ENCODE peak calls at places on chromosomes 3 and 15, in eight cellular contexts. X, I, E, M, N, Y, O and C are unnamed samples.

GRCh38 chr3:149776170-149776569 is 16.2 kb downstream of the ANKUB1 start:
- DNase-seq in O (no peak), Y (no peak), X (no peak), N (no peak), M (no peak), I (no peak), E (no peak), C (no peak)

GRCh38 chr3:171959532-171960044 is 79.8 kb upstream of the FNDC3B start:
- DNase-seq in X (no peak), Y (no peak), N (no peak), E (no peak), M (no peak), I (no peak), O (no peak), C (no peak)

GRCh38 chr15:90838066-90838465 is 30.3 kb upstream of the FURIN start:
- DNase-seq in N (peak), I (no peak), E (no peak), M (no peak), Y (peak), X (no peak), O (peak), C (no peak)

GRCh38 chr15:90046846-90047481 is 45.8 kb downstream of the ZNF710 start:
- DNase-seq in I (no peak), Y (no peak), O (no peak), E (peak), X (no peak), M (no peak), N (no peak), C (no peak)

GRCh38 chr3:197305854-197306253 is 7.4 kb upstream of the DLG1 start:
- DNase-seq in E (no peak), Y (peak), M (no peak), X (no peak), O (no peak), N (no peak), I (no peak), C (no peak)

GRCh38 chr15:76898102-76898501 is 7.0 kb downstream of the SCAPER start:
- DNase-seq in N (no peak), M (no peak), Y (no peak), E (peak), I (no peak), O (no peak), X (no peak), C (no peak)

GRCh38 chr3:159416854-159417253 is 571.8 kb upstream of the IL12A start:
- DNase-seq in N (no peak), E (no peak), I (no peak), Y (no peak), O (no peak), X (peak), M (no peak), C (no peak)

GRCh38 chr15:70713547-70714414 is 49.6 kb downstream of the UACA start:
- DNase-seq in Y (no peak), I (no peak), E (peak), X (no peak), N (no peak), O (no peak), M (no peak), C (no peak)

GRCh38 chr15:81752149-81752942 is 293.5 kb downstream of the MEX3B start:
- DNase-seq in Y (no peak), M (peak), I (no peak), N (no peak), X (peak), E (peak), O (no peak), C (peak)

GRCh38 chr3:150370129-150370602 is 37.9 kb upstream of the TSC22D2 start:
- DNase-seq in O (no peak), I (no peak), Y (no peak), N (no peak), E (peak), M (no peak), X (peak), C (peak)

GRCh38 chr15:85318048-85318731 is 62.2 kb upstream of the AKAP13 start:
- DNase-seq in E (peak), O (no peak), I (no peak), N (peak), Y (peak), M (no peak), X (peak), C (peak)

GRCh38 chr3:44136421-44136820 is 105.3 kb upstream of the TOPAZ1 start:
- DNase-seq in N (no peak), X (no peak), O (no peak), I (no peak), Y (no peak), M (no peak), E (no peak), C (peak)

GRCh38 chr15:33154366-33155166 is 39.9 kb downstream of the FMN1 start:
- DNase-seq in N (no peak), E (peak), I (no peak), Y (no peak), M (peak), O (no peak), X (peak), C (no peak)

GRCh38 chr15:45429974-45430792 is 51.8 kb upstream of the GATM start:
- DNase-seq in O (peak), N (peak), M (peak), Y (peak), X (peak), E (peak), I (peak), C (no peak)

GRCh38 chr3:119731545-119732343 is 28.9 kb downstream of the CFAP91 start:
- DNase-seq in Y (no peak), E (no peak), N (no peak), O (no peak), X (peak), M (no peak), I (no peak), C (no peak)

GRCh38 chr3:126936853-126937395 is 46.0 kb upstream of the PLXNA1 start:
- DNase-seq in O (no peak), X (no peak), M (no peak), I (no peak), E (no peak), Y (no peak), N (no peak), C (no peak)